ENCODE peak calls at places on chromosomes 13 and 19, in four cellular contexts. One of them, this sample, is unnamed.

GRCh38 chr19:46944918-46945628 is 74.6 kb upstream of the NPAS1 start:
- DNase-seq in hepatocyte: peak
- DNase-seq in nephron progenitor cell: peak
- DNase-seq in stimulated activated CD4-positive, alpha-beta T cell treated with anti-CD3 and anti-CD28 coated beads, TNF-alpha, amount 100 ng/mL, for 1 hour: no peak
- DNase-seq in this sample: no peak

GRCh38 chr19:19434483-19435045 is 29.1 kb downstream of the GATAD2A start:
- DNase-seq in hepatocyte: no peak
- DNase-seq in nephron progenitor cell: no peak
- DNase-seq in stimulated activated CD4-positive, alpha-beta T cell treated with anti-CD3 and anti-CD28 coated beads, TNF-alpha, amount 100 ng/mL, for 1 hour: no peak
- DNase-seq in this sample: no peak

GRCh38 chr19:40590464-40591265 is 10.5 kb upstream of the LTBP4 start:
- DNase-seq in hepatocyte: no peak
- DNase-seq in nephron progenitor cell: no peak
- DNase-seq in stimulated activated CD4-positive, alpha-beta T cell treated with anti-CD3 and anti-CD28 coated beads, TNF-alpha, amount 100 ng/mL, for 1 hour: no peak
- DNase-seq in this sample: no peak

GRCh38 chr13:106416645-106417044 is 118.8 kb downstream of the EFNB2 start:
- DNase-seq in hepatocyte: no peak
- DNase-seq in nephron progenitor cell: no peak
- DNase-seq in stimulated activated CD4-positive, alpha-beta T cell treated with anti-CD3 and anti-CD28 coated beads, TNF-alpha, amount 100 ng/mL, for 1 hour: no peak
- DNase-seq in this sample: no peak

GRCh38 chr19:45526143-45526542 is 18.9 kb downstream of the VASP start:
- DNase-seq in hepatocyte: peak
- DNase-seq in nephron progenitor cell: peak
- DNase-seq in stimulated activated CD4-positive, alpha-beta T cell treated with anti-CD3 and anti-CD28 coated beads, TNF-alpha, amount 100 ng/mL, for 1 hour: no peak
- DNase-seq in this sample: peak

GRCh38 chr13:100604909-100605308 is 16.3 kb upstream of the GGACT start:
- DNase-seq in hepatocyte: no peak
- DNase-seq in nephron progenitor cell: no peak
- DNase-seq in stimulated activated CD4-positive, alpha-beta T cell treated with anti-CD3 and anti-CD28 coated beads, TNF-alpha, amount 100 ng/mL, for 1 hour: no peak
- DNase-seq in this sample: no peak

GRCh38 chr19:2656533-2656932 is 46.0 kb downstream of the GNG7 start:
- DNase-seq in hepatocyte: no peak
- DNase-seq in nephron progenitor cell: no peak
- DNase-seq in stimulated activated CD4-positive, alpha-beta T cell treated with anti-CD3 and anti-CD28 coated beads, TNF-alpha, amount 100 ng/mL, for 1 hour: no peak
- DNase-seq in this sample: no peak

GRCh38 chr19:12346896-12347295 is 13.5 kb upstream of the ZNF563 start:
- DNase-seq in hepatocyte: no peak
- DNase-seq in nephron progenitor cell: no peak
- DNase-seq in stimulated activated CD4-positive, alpha-beta T cell treated with anti-CD3 and anti-CD28 coated beads, TNF-alpha, amount 100 ng/mL, for 1 hour: no peak
- DNase-seq in this sample: peak

GRCh38 chr19:1853295-1854031 is 5.2 kb upstream of the REXO1 start:
- DNase-seq in hepatocyte: peak
- DNase-seq in nephron progenitor cell: peak
- DNase-seq in stimulated activated CD4-positive, alpha-beta T cell treated with anti-CD3 and anti-CD28 coated beads, TNF-alpha, amount 100 ng/mL, for 1 hour: no peak
- DNase-seq in this sample: peak

GRCh38 chr13:112668924-112669323 is 20.9 kb upstream of the ATP11A start:
- DNase-seq in hepatocyte: no peak
- DNase-seq in nephron progenitor cell: no peak
- DNase-seq in stimulated activated CD4-positive, alpha-beta T cell treated with anti-CD3 and anti-CD28 coated beads, TNF-alpha, amount 100 ng/mL, for 1 hour: no peak
- DNase-seq in this sample: no peak

GRCh38 chr13:61728468-61728867 is 312.8 kb upstream of the PCDH20 start:
- DNase-seq in hepatocyte: peak
- DNase-seq in nephron progenitor cell: no peak
- DNase-seq in stimulated activated CD4-positive, alpha-beta T cell treated with anti-CD3 and anti-CD28 coated beads, TNF-alpha, amount 100 ng/mL, for 1 hour: no peak
- DNase-seq in this sample: no peak

GRCh38 chr13:38979891-38980627 is 10.6 kb downstream of the STOML3 start:
- DNase-seq in hepatocyte: peak
- DNase-seq in nephron progenitor cell: no peak
- DNase-seq in stimulated activated CD4-positive, alpha-beta T cell treated with anti-CD3 and anti-CD28 coated beads, TNF-alpha, amount 100 ng/mL, for 1 hour: no peak
- DNase-seq in this sample: no peak

GRCh38 chr19:13154241-13154778 is 4.1 kb downstream of the IER2 start:
- DNase-seq in hepatocyte: peak
- DNase-seq in nephron progenitor cell: peak
- DNase-seq in stimulated activated CD4-positive, alpha-beta T cell treated with anti-CD3 and anti-CD28 coated beads, TNF-alpha, amount 100 ng/mL, for 1 hour: no peak
- DNase-seq in this sample: peak

GRCh38 chr19:1455336-1456120 is 5.6 kb downstream of the APC2 start:
- DNase-seq in hepatocyte: peak
- DNase-seq in nephron progenitor cell: peak
- DNase-seq in stimulated activated CD4-positive, alpha-beta T cell treated with anti-CD3 and anti-CD28 coated beads, TNF-alpha, amount 100 ng/mL, for 1 hour: no peak
- DNase-seq in this sample: peak

GRCh38 chr19:16535381-16535780 is 6.9 kb downstream of the CHERP start:
- DNase-seq in hepatocyte: no peak
- DNase-seq in nephron progenitor cell: no peak
- DNase-seq in stimulated activated CD4-positive, alpha-beta T cell treated with anti-CD3 and anti-CD28 coated beads, TNF-alpha, amount 100 ng/mL, for 1 hour: no peak
- DNase-seq in this sample: no peak

GRCh38 chr19:57099199-57099661 is 20.6 kb upstream of the USP29 start:
- DNase-seq in hepatocyte: peak
- DNase-seq in nephron progenitor cell: peak
- DNase-seq in stimulated activated CD4-positive, alpha-beta T cell treated with anti-CD3 and anti-CD28 coated beads, TNF-alpha, amount 100 ng/mL, for 1 hour: no peak
- DNase-seq in this sample: peak

GRCh38 chr19:1770866-1771576 is 17.7 kb downstream of the ONECUT3 start:
- DNase-seq in hepatocyte: no peak
- DNase-seq in nephron progenitor cell: no peak
- DNase-seq in stimulated activated CD4-positive, alpha-beta T cell treated with anti-CD3 and anti-CD28 coated beads, TNF-alpha, amount 100 ng/mL, for 1 hour: no peak
- DNase-seq in this sample: no peak

This sample was measured in HepG2.